ENCODE peak calls at places on chromosomes 4 and X, in six cellular contexts. One of them, this sample, is unnamed. For H3K36me3, the result is how much of the 10 kb centered on the place peaks cover.

GRCh38 chr4:173182403-173182802 is 13.8 kb downstream of the GALNT7 start:
- DNase-seq in HepG2: no peak
- DNase-seq in K562: no peak
- DNase-seq in SK-N-SH: no peak
- DNase-seq in GM23338: no peak
- DNase-seq in HCT116: peak
- DNase-seq in this sample: no peak

GRCh38 chr4:17557880-17558279 is 19.1 kb upstream of the LAP3 start:
- DNase-seq in HepG2: no peak
- DNase-seq in K562: peak
- DNase-seq in SK-N-SH: no peak
- DNase-seq in HCT116: no peak
- DNase-seq in GM23338: no peak
- DNase-seq in this sample: no peak

GRCh38 chr4:55819634-55820033 is at the start of gene EXOC1L:
- DNase-seq in K562: peak
- DNase-seq in SK-N-SH: peak
- DNase-seq in HCT116: no peak
- DNase-seq in GM23338: peak
- DNase-seq in HepG2: peak
- DNase-seq in this sample: no peak

GRCh38 chr4:78446607-78447006 is 105.0 kb upstream of the ANXA3 start:
- DNase-seq in SK-N-SH: no peak
- DNase-seq in GM23338: no peak
- DNase-seq in K562: peak
- DNase-seq in HepG2: no peak
- DNase-seq in HCT116: no peak
- DNase-seq in this sample: no peak

GRCh38 chrX:139194571-139195280 is 335.8 kb upstream of the F9 start:
- DNase-seq in HepG2: no peak
- DNase-seq in K562: peak
- DNase-seq in HCT116: no peak
- DNase-seq in GM23338: peak
- DNase-seq in SK-N-SH: no peak
- DNase-seq in this sample: no peak

GRCh38 chrX:104137496-104137895 is 19.3 kb downstream of the SLC25A53 start:
- DNase-seq in GM23338: peak
- DNase-seq in HCT116: peak
- DNase-seq in SK-N-SH: no peak
- DNase-seq in K562: peak
- DNase-seq in HepG2: no peak
- DNase-seq in this sample: no peak

GRCh38 chrX:136822337-136823095 is 41.8 kb upstream of the ARHGEF6 start:
- DNase-seq in GM23338: no peak
- DNase-seq in HepG2: no peak
- DNase-seq in HCT116: no peak
- DNase-seq in SK-N-SH: no peak
- DNase-seq in K562: no peak
- DNase-seq in this sample: no peak

GRCh38 chr4:98609946-98610345 is 48.5 kb downstream of the TSPAN5 start:
- DNase-seq in HepG2: no peak
- DNase-seq in HCT116: no peak
- DNase-seq in K562: no peak
- DNase-seq in GM23338: no peak
- DNase-seq in SK-N-SH: no peak
- DNase-seq in this sample: no peak

GRCh38 chrX:13194291-13195103 is 125.4 kb downstream of the ATXN3L start:
- DNase-seq in HCT116: no peak
- DNase-seq in K562: no peak
- DNase-seq in HepG2: no peak
- DNase-seq in GM23338: no peak
- DNase-seq in SK-N-SH: no peak
- DNase-seq in this sample: no peak

GRCh38 chrX:102650903-102651241 is 411 bp upstream of the GPRASP1 start:
- DNase-seq in HCT116: no peak
- DNase-seq in HepG2: no peak
- DNase-seq in GM23338: no peak
- DNase-seq in SK-N-SH: no peak
- DNase-seq in K562: no peak
- DNase-seq in this sample: no peak

GRCh38 chrX:107684956-107685385 is 56.7 kb downstream of the PRPS1 start:
- DNase-seq in SK-N-SH: no peak
- DNase-seq in HCT116: no peak
- DNase-seq in K562: peak
- DNase-seq in GM23338: peak
- DNase-seq in HepG2: no peak
- DNase-seq in this sample: no peak

GRCh38 chrX:151538190-151539122 is 25.0 kb upstream of the PASD1 start:
- DNase-seq in GM23338: no peak
- DNase-seq in HepG2: peak
- DNase-seq in K562: no peak
- DNase-seq in SK-N-SH: no peak
- DNase-seq in HCT116: no peak
- DNase-seq in this sample: no peak

GRCh38 chrX:70973221-70973620 is 42.3 kb upstream of the SLC7A3 start:
- DNase-seq in SK-N-SH: no peak
- DNase-seq in HCT116: no peak
- DNase-seq in HepG2: no peak
- DNase-seq in GM23338: no peak
- DNase-seq in K562: no peak
- DNase-seq in this sample: no peak

GRCh38 chr4:184310171-184310567 is 92.5 kb upstream of the ENPP6 start:
- DNase-seq in HepG2: no peak
- DNase-seq in GM23338: peak
- DNase-seq in SK-N-SH: no peak
- DNase-seq in HCT116: no peak
- DNase-seq in K562: peak
- DNase-seq in this sample: no peak
- H3K4me3 ChIP-seq in HepG2: no peak
- H3K4me3 ChIP-seq in GM23338: no peak
- H3K4me3 ChIP-seq in SK-N-SH: no peak
- H3K4me3 ChIP-seq in HCT116: no peak
- H3K4me3 ChIP-seq in K562: no peak
- H3K4me3 ChIP-seq in this sample: no peak

DNA sequence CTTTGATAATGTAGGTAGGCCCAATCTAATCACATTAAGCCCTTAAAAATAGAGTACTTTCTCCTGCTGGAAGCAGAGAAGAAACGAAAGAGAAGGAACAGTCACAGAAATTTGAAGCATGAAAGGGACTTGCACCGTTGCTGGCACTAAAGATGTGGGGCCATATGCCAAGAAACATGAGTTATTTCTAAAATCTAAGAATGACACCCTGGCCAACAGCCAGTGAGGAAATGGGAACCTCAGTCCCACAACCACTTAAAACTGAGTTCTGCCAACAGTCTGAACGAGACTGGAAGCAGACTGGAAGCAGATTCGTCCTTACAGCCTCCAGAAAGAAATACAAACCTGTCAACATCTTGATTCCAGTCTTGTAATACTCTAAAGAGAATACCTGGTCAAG is 70.1 kb downstream of the CENPC start:
- DNase-seq in GM23338: no peak
- DNase-seq in HCT116: no peak
- DNase-seq in SK-N-SH: no peak
- DNase-seq in HepG2: no peak
- DNase-seq in K562: no peak
- DNase-seq in this sample: no peak
- H3K36me3 ChIP-seq in GM23338: under half
- H3K36me3 ChIP-seq in HCT116: under half
- H3K36me3 ChIP-seq in SK-N-SH: half or more
- H3K36me3 ChIP-seq in HepG2: under half
- H3K36me3 ChIP-seq in K562: half or more
- H3K36me3 ChIP-seq in this sample: under half

DNA sequence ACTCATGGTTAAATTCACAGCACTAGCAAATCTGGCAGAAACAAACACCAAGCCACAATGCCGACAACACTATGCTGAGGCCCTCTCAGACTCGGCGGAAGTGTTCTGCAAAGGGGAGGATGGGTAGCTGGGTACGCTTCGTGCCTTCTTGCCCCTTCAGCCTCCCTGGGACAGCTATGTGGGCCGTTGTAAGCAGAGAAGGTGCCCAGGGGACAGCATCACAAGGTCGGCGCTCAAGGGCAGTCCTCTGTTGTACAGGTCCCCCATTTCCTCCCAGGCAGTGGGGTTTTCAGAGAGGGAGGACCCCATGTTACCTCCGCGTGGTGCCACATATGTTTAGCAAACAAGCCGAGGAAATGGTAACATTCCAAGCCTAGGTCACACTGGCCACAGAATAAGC is 173.6 kb downstream of the AFAP1 start:
- DNase-seq in K562: no peak
- DNase-seq in SK-N-SH: no peak
- DNase-seq in GM23338: no peak
- DNase-seq in HCT116: no peak
- DNase-seq in HepG2: no peak
- DNase-seq in this sample: no peak
- TF ChIP-seq REST in K562: no peak
- TF ChIP-seq REST in SK-N-SH: no peak
- TF ChIP-seq REST in GM23338: no peak
- TF ChIP-seq REST in HCT116: no peak
- TF ChIP-seq REST in HepG2: no peak
- TF ChIP-seq REST in this sample: no peak

GRCh38 chr4:142844782-142845181 is 1.3 kb downstream of the INPP4B start:
- DNase-seq in K562: no peak
- DNase-seq in HepG2: no peak
- DNase-seq in HCT116: no peak
- DNase-seq in GM23338: no peak
- DNase-seq in SK-N-SH: no peak
- DNase-seq in this sample: no peak
- H3K4me3 ChIP-seq in K562: no peak
- H3K4me3 ChIP-seq in HepG2: no peak
- H3K4me3 ChIP-seq in HCT116: peak
- H3K4me3 ChIP-seq in GM23338: peak
- H3K4me3 ChIP-seq in SK-N-SH: no peak
- H3K4me3 ChIP-seq in this sample: no peak

GRCh38 chr4:1740021-1740545 is 18.8 kb downstream of the TACC3 start:
- DNase-seq in HCT116: no peak
- DNase-seq in SK-N-SH: no peak
- DNase-seq in HepG2: no peak
- DNase-seq in K562: no peak
- DNase-seq in GM23338: no peak
- DNase-seq in this sample: no peak

GRCh38 chr4:1737666-1738065 is 16.3 kb downstream of the TACC3 start:
- DNase-seq in SK-N-SH: no peak
- DNase-seq in HCT116: no peak
- DNase-seq in GM23338: no peak
- DNase-seq in K562: no peak
- DNase-seq in HepG2: no peak
- DNase-seq in this sample: no peak

GRCh38 chr4:1741208-1741607 is 19.9 kb downstream of the TACC3 start:
- DNase-seq in HCT116: no peak
- DNase-seq in K562: no peak
- DNase-seq in GM23338: no peak
- DNase-seq in HepG2: no peak
- DNase-seq in SK-N-SH: no peak
- DNase-seq in this sample: no peak

GRCh38 chr4:1738410-1738809 is 17.1 kb downstream of the TACC3 start:
- DNase-seq in GM23338: no peak
- DNase-seq in K562: no peak
- DNase-seq in SK-N-SH: no peak
- DNase-seq in HepG2: no peak
- DNase-seq in HCT116: no peak
- DNase-seq in this sample: no peak

GRCh38 chr4:1739358-1739757 is 18.0 kb downstream of the TACC3 start:
- DNase-seq in SK-N-SH: no peak
- DNase-seq in K562: no peak
- DNase-seq in GM23338: no peak
- DNase-seq in HepG2: no peak
- DNase-seq in HCT116: no peak
- DNase-seq in this sample: no peak
- H3K36me3 ChIP-seq in SK-N-SH: half or more
- H3K36me3 ChIP-seq in K562: half or more
- H3K36me3 ChIP-seq in GM23338: half or more
- H3K36me3 ChIP-seq in HepG2: under half
- H3K36me3 ChIP-seq in HCT116: half or more
- H3K36me3 ChIP-seq in this sample: under half

GRCh38 chrX:141632124-141632523 is 42.6 kb downstream of the SPANXA2 start:
- DNase-seq in SK-N-SH: no peak
- DNase-seq in GM23338: no peak
- DNase-seq in HCT116: no peak
- DNase-seq in HepG2: no peak
- DNase-seq in K562: no peak
- DNase-seq in this sample: no peak
- TF ChIP-seq REST in SK-N-SH: no peak
- TF ChIP-seq REST in GM23338: no peak
- TF ChIP-seq REST in HCT116: no peak
- TF ChIP-seq REST in HepG2: no peak
- TF ChIP-seq REST in K562: no peak
- TF ChIP-seq REST in this sample: no peak

This sample was measured in Panc1.